ENCODE peak calls at places on chromosomes 2 and 18, in five cellular contexts. One of them, this sample, is unnamed.

GRCh38 chr2:222928335-222928734 is 67.5 kb downstream of the ACSL3 start:
- DNase-seq in fibroblast of lung: no peak
- DNase-seq in brain microvascular endothelial cell: no peak
- DNase-seq in transverse colon: no peak
- DNase-seq in fibroblast of mammary gland: no peak
- DNase-seq in this sample: no peak

GRCh38 chr2:46776687-46777327 is 138.8 kb downstream of the MCFD2 start:
- DNase-seq in brain microvascular endothelial cell: peak; percentile 68
- DNase-seq in fibroblast of lung: peak; percentile 67
- DNase-seq in transverse colon: peak; percentile 55
- DNase-seq in fibroblast of mammary gland: peak; percentile 79
- DNase-seq in this sample: no peak

GRCh38 chr2:129910446-129911362 is 68.8 kb upstream of the RAB6C start:
- DNase-seq in brain microvascular endothelial cell: no peak
- DNase-seq in fibroblast of lung: no peak
- DNase-seq in transverse colon: no peak
- DNase-seq in fibroblast of mammary gland: no peak
- DNase-seq in this sample: no peak

GRCh38 chr2:160994141-160995002 is 165.9 kb upstream of the TANK start:
- DNase-seq in transverse colon: peak; percentile 75
- DNase-seq in fibroblast of lung: peak; percentile 85
- DNase-seq in brain microvascular endothelial cell: peak; percentile 90
- DNase-seq in fibroblast of mammary gland: peak; percentile 97
- DNase-seq in this sample: no peak

GRCh38 chr2:133407341-133407740 is 160.9 kb downstream of the NCKAP5 start:
- DNase-seq in transverse colon: no peak
- DNase-seq in fibroblast of mammary gland: no peak
- DNase-seq in brain microvascular endothelial cell: no peak
- DNase-seq in fibroblast of lung: no peak
- DNase-seq in this sample: no peak

GRCh38 chr2:8550481-8550880 is 131.4 kb upstream of the ID2 start:
- DNase-seq in brain microvascular endothelial cell: no peak
- DNase-seq in transverse colon: no peak
- DNase-seq in fibroblast of mammary gland: no peak
- DNase-seq in fibroblast of lung: no peak
- DNase-seq in this sample: no peak

GRCh38 chr2:182463760-182464159 is 36.9 kb upstream of the PDE1A start:
- DNase-seq in fibroblast of mammary gland: no peak
- DNase-seq in brain microvascular endothelial cell: no peak
- DNase-seq in transverse colon: no peak
- DNase-seq in fibroblast of lung: no peak
- DNase-seq in this sample: no peak

GRCh38 chr2:16613475-16613874 is 52.2 kb downstream of the CYRIA start:
- DNase-seq in brain microvascular endothelial cell: no peak
- DNase-seq in fibroblast of mammary gland: peak; percentile 34
- DNase-seq in transverse colon: no peak
- DNase-seq in fibroblast of lung: peak; percentile 15
- DNase-seq in this sample: no peak

GRCh38 chr2:168884990-168885389 is 5.2 kb downstream of the SPC25 start:
- DNase-seq in fibroblast of lung: peak; percentile 52
- DNase-seq in transverse colon: no peak
- DNase-seq in fibroblast of mammary gland: peak; percentile 71
- DNase-seq in brain microvascular endothelial cell: no peak
- DNase-seq in this sample: no peak

GRCh38 chr2:224893848-224894247 is 148.4 kb downstream of the DOCK10 start:
- DNase-seq in fibroblast of lung: no peak
- DNase-seq in fibroblast of mammary gland: no peak
- DNase-seq in brain microvascular endothelial cell: no peak
- DNase-seq in transverse colon: no peak
- DNase-seq in this sample: no peak

GRCh38 chr2:174336403-174337336 is 1.9 kb downstream of the SP9 start:
- DNase-seq in fibroblast of mammary gland: no peak
- DNase-seq in brain microvascular endothelial cell: no peak
- DNase-seq in transverse colon: peak; percentile 64
- DNase-seq in fibroblast of lung: no peak
- DNase-seq in this sample: no peak

GRCh38 chr2:118845005-118845842 is 2.2 kb downstream of the EN1 start:
- DNase-seq in brain microvascular endothelial cell: no peak
- DNase-seq in transverse colon: no peak
- DNase-seq in fibroblast of lung: no peak
- DNase-seq in fibroblast of mammary gland: no peak
- DNase-seq in this sample: no peak

GRCh38 chr18:8413751-8414150 is 195.5 kb upstream of the RAB12 start:
- DNase-seq in brain microvascular endothelial cell: no peak
- DNase-seq in fibroblast of lung: no peak
- DNase-seq in fibroblast of mammary gland: no peak
- DNase-seq in transverse colon: no peak
- DNase-seq in this sample: no peak

GRCh38 chr2:172437419-172438063 is 10.2 kb downstream of the ITGA6 start:
- DNase-seq in brain microvascular endothelial cell: no peak
- DNase-seq in fibroblast of mammary gland: no peak
- DNase-seq in fibroblast of lung: no peak
- DNase-seq in transverse colon: no peak
- DNase-seq in this sample: no peak

GRCh38 chr2:160920791-160921303 is 239.4 kb upstream of the TANK start:
- DNase-seq in brain microvascular endothelial cell: peak; percentile 68
- DNase-seq in fibroblast of lung: peak; percentile 92
- DNase-seq in fibroblast of mammary gland: peak; percentile 97
- DNase-seq in transverse colon: no peak
- DNase-seq in this sample: no peak

GRCh38 chr2:71849111-71849510 is 298.6 kb downstream of the CYP26B1 start:
- DNase-seq in fibroblast of lung: no peak
- DNase-seq in fibroblast of mammary gland: no peak
- DNase-seq in brain microvascular endothelial cell: no peak
- DNase-seq in transverse colon: no peak
- DNase-seq in this sample: no peak

GRCh38 chr2:216634317-216635148 is 1.3 kb downstream of the IGFBP2 start:
- DNase-seq in transverse colon: peak; percentile 10
- DNase-seq in brain microvascular endothelial cell: no peak
- DNase-seq in fibroblast of mammary gland: no peak
- DNase-seq in fibroblast of lung: no peak
- DNase-seq in this sample: no peak

GRCh38 chr2:98664323-98664722 is 55.9 kb downstream of the UNC50 start:
- DNase-seq in fibroblast of mammary gland: peak; percentile 23
- DNase-seq in transverse colon: no peak
- DNase-seq in fibroblast of lung: no peak
- DNase-seq in brain microvascular endothelial cell: no peak
- DNase-seq in this sample: no peak

GRCh38 chr2:79191816-79192215 is 32.3 kb upstream of the REG3A start:
- DNase-seq in fibroblast of lung: no peak
- DNase-seq in brain microvascular endothelial cell: no peak
- DNase-seq in transverse colon: no peak
- DNase-seq in fibroblast of mammary gland: no peak
- DNase-seq in this sample: no peak

GRCh38 chr2:3498783-3499394 is 20.4 kb downstream of the ADI1 start:
- DNase-seq in brain microvascular endothelial cell: no peak
- DNase-seq in fibroblast of mammary gland: no peak
- DNase-seq in fibroblast of lung: no peak
- DNase-seq in transverse colon: no peak
- DNase-seq in this sample: no peak

GRCh38 chr2:211835695-211836094 is 702.9 kb downstream of the ERBB4 start:
- DNase-seq in brain microvascular endothelial cell: no peak
- DNase-seq in fibroblast of lung: no peak
- DNase-seq in transverse colon: no peak
- DNase-seq in fibroblast of mammary gland: no peak
- DNase-seq in this sample: no peak

GRCh38 chr2:211837706-211838105 is 700.9 kb downstream of the ERBB4 start:
- DNase-seq in brain microvascular endothelial cell: no peak
- DNase-seq in fibroblast of mammary gland: no peak
- DNase-seq in transverse colon: no peak
- DNase-seq in fibroblast of lung: peak; percentile 5
- DNase-seq in this sample: no peak

GRCh38 chr2:211833582-211834279 is 704.9 kb downstream of the ERBB4 start:
- DNase-seq in fibroblast of mammary gland: no peak
- DNase-seq in fibroblast of lung: no peak
- DNase-seq in transverse colon: no peak
- DNase-seq in brain microvascular endothelial cell: no peak
- DNase-seq in this sample: no peak

GRCh38 chr2:211836409-211836808 is 702.2 kb downstream of the ERBB4 start:
- DNase-seq in fibroblast of mammary gland: no peak
- DNase-seq in brain microvascular endothelial cell: no peak
- DNase-seq in transverse colon: no peak
- DNase-seq in fibroblast of lung: no peak
- DNase-seq in this sample: no peak
- TF ChIP-seq CTCF in fibroblast of mammary gland: no peak
- TF ChIP-seq CTCF in brain microvascular endothelial cell: no peak
- TF ChIP-seq CTCF in transverse colon: no peak
- TF ChIP-seq CTCF in fibroblast of lung: no peak
- TF ChIP-seq CTCF in this sample: no peak

GRCh38 chr2:180735799-180736198 is 244.6 kb upstream of the UBE2E3 start:
- DNase-seq in brain microvascular endothelial cell: no peak
- DNase-seq in transverse colon: no peak
- DNase-seq in fibroblast of lung: no peak
- DNase-seq in fibroblast of mammary gland: no peak
- DNase-seq in this sample: no peak

GRCh38 chr2:180732337-180732736 is 248.1 kb upstream of the UBE2E3 start:
- DNase-seq in fibroblast of mammary gland: no peak
- DNase-seq in fibroblast of lung: no peak
- DNase-seq in brain microvascular endothelial cell: no peak
- DNase-seq in transverse colon: no peak
- DNase-seq in this sample: no peak

GRCh38 chr2:180734382-180734781 is 246.0 kb upstream of the UBE2E3 start:
- DNase-seq in brain microvascular endothelial cell: no peak
- DNase-seq in transverse colon: no peak
- DNase-seq in fibroblast of mammary gland: no peak
- DNase-seq in fibroblast of lung: peak; percentile 38
- DNase-seq in this sample: no peak

GRCh38 chr2:180730976-180731375 is 249.4 kb upstream of the UBE2E3 start:
- DNase-seq in fibroblast of mammary gland: peak; percentile 54
- DNase-seq in brain microvascular endothelial cell: no peak
- DNase-seq in fibroblast of lung: peak; percentile 37
- DNase-seq in transverse colon: no peak
- DNase-seq in this sample: no peak

GRCh38 chr2:180733330-180733729 is 247.1 kb upstream of the UBE2E3 start:
- DNase-seq in fibroblast of lung: no peak
- DNase-seq in brain microvascular endothelial cell: no peak
- DNase-seq in transverse colon: no peak
- DNase-seq in fibroblast of mammary gland: no peak
- DNase-seq in this sample: no peak
- TF ChIP-seq CTCF in fibroblast of lung: no peak
- TF ChIP-seq CTCF in brain microvascular endothelial cell: no peak
- TF ChIP-seq CTCF in transverse colon: no peak
- TF ChIP-seq CTCF in fibroblast of mammary gland: no peak
- TF ChIP-seq CTCF in this sample: no peak

GRCh38 chr2:144452169-144453038 is 67.5 kb downstream of the ZEB2 start:
- DNase-seq in fibroblast of mammary gland: no peak
- DNase-seq in fibroblast of lung: peak; percentile 67
- DNase-seq in brain microvascular endothelial cell: peak; percentile 53
- DNase-seq in transverse colon: no peak
- DNase-seq in this sample: no peak
- TF ChIP-seq CTCF in fibroblast of mammary gland: no peak
- TF ChIP-seq CTCF in fibroblast of lung: no peak
- TF ChIP-seq CTCF in brain microvascular endothelial cell: peak; percentile 52
- TF ChIP-seq CTCF in transverse colon: peak; percentile 10
- TF ChIP-seq CTCF in this sample: no peak

DNA sequence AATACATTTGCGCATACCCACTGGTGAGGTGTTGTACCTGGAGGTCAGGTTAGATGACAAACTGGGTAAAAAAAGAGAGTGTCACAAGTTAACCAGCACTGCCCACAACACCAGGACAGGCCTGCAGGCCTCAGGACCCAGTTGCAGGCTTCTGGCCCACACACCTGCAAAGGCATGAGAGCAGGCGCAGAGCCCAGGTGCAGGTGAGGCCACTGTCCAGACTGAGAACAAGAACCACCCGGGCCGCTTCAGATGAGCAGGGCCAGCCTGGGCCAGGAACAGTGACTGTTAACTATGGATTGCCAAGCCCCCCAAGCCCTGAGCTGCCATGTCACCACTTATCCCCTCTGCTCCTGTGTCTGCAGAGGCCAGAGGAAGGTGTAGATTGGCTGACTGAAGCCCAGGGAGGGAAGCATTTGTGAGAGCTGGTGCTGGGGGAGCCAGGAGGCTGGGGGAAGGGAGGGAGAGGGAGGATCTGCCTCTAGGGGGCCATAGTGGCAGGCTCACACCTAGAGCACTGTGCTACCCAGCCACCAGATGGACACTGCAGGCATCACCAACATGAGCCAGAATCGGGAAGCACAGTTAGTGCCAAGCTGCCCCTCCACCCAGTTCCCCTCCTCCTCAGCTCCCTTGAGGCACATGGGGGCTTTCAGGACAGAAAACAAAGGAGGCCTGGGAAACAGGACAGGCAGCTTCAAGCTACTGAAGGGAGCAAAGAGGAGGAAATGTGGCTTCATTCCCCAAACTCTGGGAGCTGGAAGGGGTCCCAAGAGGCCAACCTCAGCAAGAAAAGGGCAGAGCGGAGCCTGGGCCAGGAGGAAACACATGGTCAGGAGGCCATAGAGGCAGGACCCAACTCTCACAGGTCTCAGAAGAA is 35.4 kb downstream of the SFXN5 start:
- DNase-seq in transverse colon: no peak
- DNase-seq in fibroblast of lung: no peak
- DNase-seq in brain microvascular endothelial cell: no peak
- DNase-seq in fibroblast of mammary gland: no peak
- DNase-seq in this sample: no peak
- TF ChIP-seq CTCF in transverse colon: no peak
- TF ChIP-seq CTCF in fibroblast of lung: no peak
- TF ChIP-seq CTCF in brain microvascular endothelial cell: peak; percentile 37
- TF ChIP-seq CTCF in fibroblast of mammary gland: peak; percentile 8
- TF ChIP-seq CTCF in this sample: no peak

DNA sequence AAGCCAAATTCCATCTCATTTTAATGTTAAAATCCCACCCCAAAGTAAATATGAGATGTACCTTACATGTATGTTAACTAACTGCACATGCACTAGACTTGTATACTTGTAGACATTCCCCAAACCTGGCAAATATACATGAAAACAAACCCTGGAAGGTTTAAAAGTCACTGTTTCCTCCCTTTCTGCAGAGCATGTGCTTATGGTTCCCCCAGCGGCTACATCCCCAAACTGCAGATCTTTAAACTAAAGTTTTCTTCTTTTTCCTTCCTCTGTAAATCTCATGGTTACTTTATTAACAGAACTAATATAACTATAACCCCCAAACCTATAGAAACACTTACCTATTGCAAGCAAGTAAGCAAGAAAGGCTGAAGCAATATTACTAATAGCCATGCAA is 731.5 kb downstream of the LRP1B start:
- DNase-seq in fibroblast of mammary gland: peak; percentile 3
- DNase-seq in transverse colon: no peak
- DNase-seq in fibroblast of lung: peak; percentile 6
- DNase-seq in brain microvascular endothelial cell: no peak
- DNase-seq in this sample: no peak
- TF ChIP-seq CTCF in fibroblast of mammary gland: peak; percentile 40
- TF ChIP-seq CTCF in transverse colon: no peak
- TF ChIP-seq CTCF in fibroblast of lung: peak; percentile 55
- TF ChIP-seq CTCF in brain microvascular endothelial cell: peak; percentile 69
- TF ChIP-seq CTCF in this sample: no peak